ENCODE peak calls at places on chromosomes 5 and 9, in four cellular contexts. J is mesenchymal stem cell; Z is tibial artery; I is natural killer cell treated with Interleukin-12 subunit alpha and Interleukin-12 subunit beta and Interleukin-15 and Interleukin-18, amount 100 ng/mL, for 72 hours. V is an unnamed sample.

GRCh38 chr9:2453701-2454100 is 167.9 kb upstream of the VLDLR start:
- DNase-seq in J (no peak), Z (no peak), I (no peak), V (no peak)

GRCh38 chr9:86115886-86116285 is 16.5 kb upstream of the GOLM1 start:
- DNase-seq in J (no peak), Z (no peak), I (no peak), V (no peak)

GRCh38 chr9:69985971-69986370 is 57.7 kb upstream of the MAMDC2 start:
- DNase-seq in J (no peak), Z (no peak), I (no peak), V (no peak)

GRCh38 chr9:121154782-121155181 is 46.9 kb downstream of the RAB14 start:
- DNase-seq in J (no peak), Z (no peak), I (no peak), V (no peak)

GRCh38 chr5:17305964-17306725 is 88.7 kb downstream of the BASP1 start:
- DNase-seq in J (peak), Z (peak), I (no peak), V (no peak)

GRCh38 chr5:175059687-175060194 is 335.4 kb downstream of the MSX2 start:
- DNase-seq in J (no peak), Z (peak), I (no peak), V (no peak)

GRCh38 chr9:91100878-91101450 is 260.8 kb downstream of the AUH start:
- DNase-seq in J (no peak), Z (peak), I (no peak), V (no peak)

GRCh38 chr5:176514244-176514918 is 22.8 kb downstream of the RNF44 start:
- DNase-seq in J (no peak), Z (no peak), I (no peak), V (no peak)

GRCh38 chr9:23769307-23769935 is 56.6 kb downstream of the ELAVL2 start:
- DNase-seq in J (peak), Z (no peak), I (no peak), V (no peak)

GRCh38 chr9:92882276-92882675 is 4.4 kb upstream of the ZNF484 start:
- DNase-seq in J (no peak), Z (peak), I (no peak), V (peak)

GRCh38 chr5:72079288-72079687 is 28.0 kb upstream of the MAP1B start:
- DNase-seq in J (peak), Z (no peak), I (no peak), V (no peak)

GRCh38 chr5:61631438-61631941 is 299.4 kb downstream of the ZSWIM6 start:
- DNase-seq in J (no peak), Z (peak), I (no peak), V (no peak)

GRCh38 chr9:123475407-123475806 is 119.4 kb downstream of the CRB2 start:
- DNase-seq in J (no peak), Z (no peak), I (no peak), V (peak)

GRCh38 chr5:172164773-172165212 is 23.2 kb downstream of the STK10 start:
- DNase-seq in J (no peak), Z (no peak), I (no peak), V (no peak)

GRCh38 chr5:135033026-135033861 is 784 bp downstream of the PITX1 start:
- DNase-seq in J (peak), Z (peak), I (no peak), V (no peak)

GRCh38 chr9:23563497-23563896 is 262.5 kb downstream of the ELAVL2 start:
- DNase-seq in J (peak), Z (no peak), I (no peak), V (no peak)

GRCh38 chr9:83920942-83921707 is at the start of gene KIF27:
- DNase-seq in J (peak), Z (peak), I (peak), V (peak)

GRCh38 chr9:128714586-128715435 is 9.1 kb downstream of the ZDHHC12 start:
- DNase-seq in J (no peak), Z (peak), I (no peak), V (peak)

GRCh38 chr5:112878760-112879159 is 17.7 kb downstream of the SRP19 start:
- DNase-seq in J (peak), Z (no peak), I (no peak), V (no peak)